ENCODE peak calls at places on chromosomes 4 and X, in ten cellular contexts. J is heart right ventricle, S is astrocyte of the cerebellum, E is PC-3, M is germinal center, R is kidney tubule cell, G is HT1080, H is A549, C is T-helper 17 cell, O is stomach. F is an unnamed sample.

GRCh38 chrX:107567370-107567769 is 60.9 kb upstream of the PRPS1 start:
- DNase-seq in G (no peak), C (no peak), E (no peak), R (no peak), S (no peak), M (no peak), H (no peak), O (no peak), J (no peak), F (no peak)

GRCh38 chr4:740656-741282 is 35.1 kb downstream of the PCGF3 start:
- DNase-seq in C (no peak), M (no peak), J (no peak), O (no peak), H (no peak), G (no peak), S (no peak), R (no peak), E (peak), F (no peak)

GRCh38 chr4:48337726-48338125 is 3.6 kb upstream of the SLAIN2 start:
- DNase-seq in O (no peak), E (peak), S (no peak), H (no peak), G (no peak), C (no peak), M (no peak), R (peak), J (no peak), F (no peak)

GRCh38 chr4:32455231-32455630 is 1735.1 kb downstream of the PCDH7 start:
- DNase-seq in G (no peak), S (peak), C (no peak), M (no peak), R (no peak), E (peak), H (no peak), O (no peak), J (no peak), F (no peak)

GRCh38 chr4:153748378-153748777 is 11.4 kb downstream of the RNF175 start:
- DNase-seq in J (no peak), H (peak), E (peak), G (peak), C (no peak), S (peak), R (peak), O (no peak), M (no peak), F (no peak)

GRCh38 chr4:153348006-153348405 is 3.5 kb downstream of the MND1 start:
- DNase-seq in R (peak), C (no peak), J (no peak), O (no peak), E (peak), H (no peak), M (peak), S (no peak), G (peak), F (no peak)

GRCh38 chrX:151476597-151476996 is 79.6 kb downstream of the VMA21 start:
- DNase-seq in S (no peak), R (no peak), H (no peak), O (no peak), G (no peak), J (no peak), C (no peak), E (no peak), M (no peak), F (no peak)

GRCh38 chr4:41359836-41360213 is 103.1 kb downstream of the UCHL1 start:
- DNase-seq in H (no peak), J (no peak), O (no peak), M (no peak), R (no peak), G (no peak), C (no peak), S (no peak), E (no peak), F (no peak)

GRCh38 chrX:115344885-115345653 is 55.6 kb downstream of the LUZP4 start:
- DNase-seq in G (peak), R (peak), C (no peak), O (peak), S (peak), M (no peak), H (peak), E (peak), J (peak), F (peak)

GRCh38 chr4:175998782-175999181 is 66.9 kb upstream of the WDR17 start:
- DNase-seq in H (no peak), G (no peak), M (no peak), R (peak), C (no peak), E (peak), O (no peak), J (no peak), S (no peak), F (peak)

GRCh38 chr4:6216588-6216987 is 16.2 kb upstream of the JAKMIP1 start:
- DNase-seq in O (no peak), M (no peak), E (no peak), R (no peak), G (no peak), J (no peak), C (no peak), S (no peak), H (no peak), F (no peak)

GRCh38 chr4:25020240-25020639 is 10.5 kb downstream of the LGI2 start:
- DNase-seq in C (no peak), E (peak), H (peak), G (peak), O (no peak), J (no peak), R (peak), S (no peak), M (no peak), F (no peak)

GRCh38 chrX:74526786-74527185 is 87.6 kb downstream of the RLIM start:
- DNase-seq in E (no peak), J (no peak), G (no peak), S (no peak), O (no peak), R (no peak), M (no peak), H (no peak), C (no peak), F (no peak)

GRCh38 chr4:10020871-10021676 is at the start of gene SLC2A9:
- DNase-seq in O (no peak), C (no peak), M (no peak), S (no peak), H (no peak), J (no peak), G (no peak), E (no peak), R (peak), F (no peak)

GRCh38 chrX:71140440-71140839 is 4.2 kb upstream of the NLGN3 start:
- DNase-seq in O (no peak), S (no peak), J (no peak), M (no peak), C (no peak), R (no peak), E (no peak), H (no peak), G (no peak), F (no peak)

GRCh38 chr4:173501592-173502150 is 28.4 kb downstream of the HAND2 start:
- DNase-seq in J (no peak), G (no peak), S (no peak), H (no peak), R (no peak), M (no peak), C (no peak), O (no peak), E (no peak), F (no peak)